ENCODE peak calls at places on chromosomes 3 and 15, in five cellular contexts. One of them, this sample, is unnamed. For H3K36me3, the result is how much of the 10 kb centered on the place peaks cover.

GRCh38 chr15:65331811-65332210 is 27.3 kb downstream of the RNU5B-1 start:
- DNase-seq in HepG2: no peak
- DNase-seq in esophagus muscularis mucosa: no peak
- DNase-seq in esophagus squamous epithelium: no peak
- DNase-seq in aorta: no peak
- DNase-seq in this sample: no peak

GRCh38 chr3:16412192-16412808 is 101.2 kb downstream of the RFTN1 start:
- DNase-seq in HepG2: no peak
- DNase-seq in esophagus squamous epithelium: no peak
- DNase-seq in esophagus muscularis mucosa: no peak
- DNase-seq in aorta: no peak
- DNase-seq in this sample: no peak

GRCh38 chr3:178097576-178097975 is 438.7 kb upstream of the KCNMB2 start:
- DNase-seq in aorta: no peak
- DNase-seq in HepG2: no peak
- DNase-seq in esophagus muscularis mucosa: no peak
- DNase-seq in esophagus squamous epithelium: no peak
- DNase-seq in this sample: peak

GRCh38 chr15:81309647-81310460 is 14.1 kb downstream of the STARD5 start:
- DNase-seq in aorta: no peak
- DNase-seq in esophagus muscularis mucosa: no peak
- DNase-seq in HepG2: no peak
- DNase-seq in esophagus squamous epithelium: no peak
- DNase-seq in this sample: no peak

GRCh38 chr3:45807645-45808540 is 11.6 kb upstream of the SLC6A20 start:
- DNase-seq in HepG2: no peak
- DNase-seq in esophagus squamous epithelium: no peak
- DNase-seq in aorta: no peak
- DNase-seq in esophagus muscularis mucosa: peak
- DNase-seq in this sample: no peak

GRCh38 chr15:33963831-33964664 is 4.2 kb upstream of the CHRM5 start:
- DNase-seq in esophagus muscularis mucosa: no peak
- DNase-seq in aorta: no peak
- DNase-seq in HepG2: peak
- DNase-seq in esophagus squamous epithelium: no peak
- DNase-seq in this sample: no peak

GRCh38 chr3:25620508-25620907 is 44.2 kb downstream of the TOP2B start:
- DNase-seq in esophagus muscularis mucosa: no peak
- DNase-seq in HepG2: no peak
- DNase-seq in aorta: no peak
- DNase-seq in esophagus squamous epithelium: no peak
- DNase-seq in this sample: no peak

GRCh38 chr3:108493862-108494261 is 16.5 kb downstream of the MYH15 start:
- DNase-seq in aorta: no peak
- DNase-seq in esophagus muscularis mucosa: no peak
- DNase-seq in HepG2: no peak
- DNase-seq in esophagus squamous epithelium: no peak
- DNase-seq in this sample: no peak

GRCh38 chr15:27045796-27046195 is 74.8 kb downstream of the GABRG3 start:
- DNase-seq in esophagus squamous epithelium: no peak
- DNase-seq in aorta: no peak
- DNase-seq in esophagus muscularis mucosa: no peak
- DNase-seq in HepG2: no peak
- DNase-seq in this sample: no peak

GRCh38 chr15:63708141-63708772 is 111.1 kb downstream of the FBXL22 start:
- DNase-seq in HepG2: no peak
- DNase-seq in aorta: no peak
- DNase-seq in esophagus muscularis mucosa: no peak
- DNase-seq in esophagus squamous epithelium: no peak
- DNase-seq in this sample: peak

GRCh38 chr3:11305509-11305908 is 33.3 kb downstream of the ATG7 start:
- DNase-seq in esophagus squamous epithelium: no peak
- DNase-seq in esophagus muscularis mucosa: no peak
- DNase-seq in aorta: no peak
- DNase-seq in HepG2: no peak
- DNase-seq in this sample: no peak

GRCh38 chr3:79767194-79767952 is 425 bp downstream of the ROBO1 start:
- DNase-seq in aorta: no peak
- DNase-seq in HepG2: no peak
- DNase-seq in esophagus muscularis mucosa: no peak
- DNase-seq in esophagus squamous epithelium: no peak
- DNase-seq in this sample: peak

GRCh38 chr3:197309528-197310361 is 11.3 kb upstream of the DLG1 start:
- DNase-seq in esophagus muscularis mucosa: peak
- DNase-seq in aorta: no peak
- DNase-seq in esophagus squamous epithelium: no peak
- DNase-seq in HepG2: no peak
- DNase-seq in this sample: peak

GRCh38 chr3:177382944-177383343 is 185.7 kb upstream of the TBL1XR1 start:
- DNase-seq in esophagus squamous epithelium: no peak
- DNase-seq in aorta: no peak
- DNase-seq in HepG2: no peak
- DNase-seq in esophagus muscularis mucosa: no peak
- DNase-seq in this sample: no peak

GRCh38 chr3:156615592-156616173 is 58.7 kb upstream of the TIPARP start:
- DNase-seq in esophagus muscularis mucosa: no peak
- DNase-seq in HepG2: no peak
- DNase-seq in aorta: no peak
- DNase-seq in esophagus squamous epithelium: no peak
- DNase-seq in this sample: peak

GRCh38 chr3:48407542-48408099 is 22.3 kb downstream of the PLXNB1 start:
- DNase-seq in aorta: peak
- DNase-seq in esophagus squamous epithelium: no peak
- DNase-seq in esophagus muscularis mucosa: no peak
- DNase-seq in HepG2: no peak
- DNase-seq in this sample: no peak

GRCh38 chr3:32640939-32641725 is 43.9 kb upstream of the CNOT10 start:
- DNase-seq in HepG2: no peak
- DNase-seq in esophagus squamous epithelium: no peak
- DNase-seq in esophagus muscularis mucosa: peak
- DNase-seq in aorta: no peak
- DNase-seq in this sample: no peak

GRCh38 chr3:150370982-150371381 is 37.1 kb upstream of the TSC22D2 start:
- DNase-seq in aorta: no peak
- DNase-seq in esophagus squamous epithelium: no peak
- DNase-seq in esophagus muscularis mucosa: no peak
- DNase-seq in HepG2: no peak
- DNase-seq in this sample: no peak

GRCh38 chr15:84586641-84587160 is 14.1 kb upstream of the ZSCAN2 start:
- DNase-seq in aorta: no peak
- DNase-seq in esophagus muscularis mucosa: no peak
- DNase-seq in HepG2: no peak
- DNase-seq in esophagus squamous epithelium: no peak
- DNase-seq in this sample: no peak

GRCh38 chr15:55218068-55218467 is 21.3 kb upstream of the RSL24D1 start:
- DNase-seq in esophagus squamous epithelium: no peak
- DNase-seq in aorta: no peak
- DNase-seq in HepG2: no peak
- DNase-seq in esophagus muscularis mucosa: no peak
- DNase-seq in this sample: no peak

GRCh38 chr3:8629151-8630021 is 15.2 kb downstream of the SSUH2 start:
- DNase-seq in esophagus muscularis mucosa: no peak
- DNase-seq in esophagus squamous epithelium: no peak
- DNase-seq in HepG2: no peak
- DNase-seq in aorta: peak
- DNase-seq in this sample: peak

GRCh38 chr3:80158332-80158731 is 390.5 kb upstream of the ROBO1 start:
- DNase-seq in aorta: no peak
- DNase-seq in esophagus muscularis mucosa: no peak
- DNase-seq in esophagus squamous epithelium: no peak
- DNase-seq in HepG2: no peak
- DNase-seq in this sample: no peak

GRCh38 chr3:189262746-189263145 is 91.0 kb downstream of the TPRG1 start:
- DNase-seq in esophagus muscularis mucosa: no peak
- DNase-seq in aorta: no peak
- DNase-seq in HepG2: no peak
- DNase-seq in esophagus squamous epithelium: no peak
- DNase-seq in this sample: no peak

GRCh38 chr3:114308830-114309229 is 15.0 kb downstream of the TIGIT start:
- DNase-seq in esophagus squamous epithelium: no peak
- DNase-seq in esophagus muscularis mucosa: no peak
- DNase-seq in aorta: no peak
- DNase-seq in HepG2: no peak
- DNase-seq in this sample: no peak

GRCh38 chr15:77659350-77660321 is 26.9 kb upstream of the LINGO1 start:
- DNase-seq in HepG2: peak
- DNase-seq in esophagus squamous epithelium: no peak
- DNase-seq in aorta: no peak
- DNase-seq in esophagus muscularis mucosa: no peak
- DNase-seq in this sample: peak

GRCh38 chr3:6578526-6578925 is 282.4 kb upstream of the GRM7 start:
- DNase-seq in aorta: no peak
- DNase-seq in HepG2: no peak
- DNase-seq in esophagus muscularis mucosa: no peak
- DNase-seq in esophagus squamous epithelium: no peak
- DNase-seq in this sample: no peak

GRCh38 chr3:38655708-38656300 is 6.3 kb upstream of the SCN5A start:
- DNase-seq in aorta: no peak
- DNase-seq in esophagus squamous epithelium: no peak
- DNase-seq in esophagus muscularis mucosa: peak
- DNase-seq in HepG2: peak
- DNase-seq in this sample: peak

GRCh38 chr15:30923429-30923828 is 19.7 kb downstream of the FAN1 start:
- DNase-seq in esophagus muscularis mucosa: no peak
- DNase-seq in HepG2: no peak
- DNase-seq in esophagus squamous epithelium: no peak
- DNase-seq in aorta: no peak
- DNase-seq in this sample: no peak

GRCh38 chr3:37494206-37494605 is 319.8 kb upstream of the LRRFIP2 start:
- DNase-seq in aorta: no peak
- DNase-seq in HepG2: no peak
- DNase-seq in esophagus squamous epithelium: no peak
- DNase-seq in esophagus muscularis mucosa: no peak
- DNase-seq in this sample: no peak
- H3K27ac ChIP-seq in aorta: peak
- H3K27ac ChIP-seq in HepG2: no peak
- H3K27ac ChIP-seq in esophagus squamous epithelium: peak
- H3K27ac ChIP-seq in esophagus muscularis mucosa: peak
- H3K27ac ChIP-seq in this sample: no peak

GRCh38 chr15:67074886-67075229 is 9.5 kb downstream of the SMAD3 start:
- DNase-seq in esophagus muscularis mucosa: no peak
- DNase-seq in esophagus squamous epithelium: no peak
- DNase-seq in aorta: no peak
- DNase-seq in HepG2: no peak
- DNase-seq in this sample: no peak
- H3K36me3 ChIP-seq in esophagus muscularis mucosa: under half
- H3K36me3 ChIP-seq in esophagus squamous epithelium: under half
- H3K36me3 ChIP-seq in aorta: under half
- H3K36me3 ChIP-seq in HepG2: under half
- H3K36me3 ChIP-seq in this sample: half or more

DNA sequence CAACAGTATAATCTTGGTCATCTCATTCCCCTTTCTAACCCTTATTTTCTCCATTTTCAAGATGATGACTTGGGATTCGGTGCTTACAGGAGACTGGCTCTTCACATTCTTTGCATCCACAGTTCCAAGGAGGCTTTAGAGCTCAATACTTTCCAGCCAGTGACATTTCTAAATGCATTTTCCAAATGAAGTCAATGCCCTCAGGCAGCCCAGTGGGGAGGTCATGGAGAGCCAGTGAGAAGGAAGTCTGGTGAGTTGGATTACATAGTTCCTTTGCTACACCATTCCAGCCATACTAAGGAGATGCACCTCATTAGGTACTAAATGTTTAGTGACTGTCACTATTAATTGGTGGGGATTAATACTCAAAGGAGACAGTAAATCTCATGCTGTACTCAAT is 248.1 kb downstream of the LRRN1 start:
- DNase-seq in aorta: no peak
- DNase-seq in HepG2: no peak
- DNase-seq in esophagus muscularis mucosa: no peak
- DNase-seq in esophagus squamous epithelium: no peak
- DNase-seq in this sample: no peak
- H3K27ac ChIP-seq in aorta: no peak
- H3K27ac ChIP-seq in HepG2: no peak
- H3K27ac ChIP-seq in esophagus muscularis mucosa: no peak
- H3K27ac ChIP-seq in esophagus squamous epithelium: no peak
- H3K27ac ChIP-seq in this sample: no peak

GRCh38 chr3:132519914-132520313 is 77.2 kb upstream of the ACKR4 start:
- DNase-seq in esophagus muscularis mucosa: no peak
- DNase-seq in HepG2: no peak
- DNase-seq in aorta: no peak
- DNase-seq in esophagus squamous epithelium: no peak
- DNase-seq in this sample: no peak
- H3K36me3 ChIP-seq in esophagus muscularis mucosa: half or more
- H3K36me3 ChIP-seq in HepG2: under half
- H3K36me3 ChIP-seq in aorta: under half
- H3K36me3 ChIP-seq in esophagus squamous epithelium: under half
- H3K36me3 ChIP-seq in this sample: under half

GRCh38 chr3:4825572-4826236 is 153.5 kb upstream of the BHLHE40 start:
- DNase-seq in esophagus muscularis mucosa: no peak
- DNase-seq in esophagus squamous epithelium: no peak
- DNase-seq in aorta: no peak
- DNase-seq in HepG2: peak
- DNase-seq in this sample: no peak
- H3K27ac ChIP-seq in esophagus muscularis mucosa: peak
- H3K27ac ChIP-seq in esophagus squamous epithelium: peak
- H3K27ac ChIP-seq in aorta: peak
- H3K27ac ChIP-seq in HepG2: no peak
- H3K27ac ChIP-seq in this sample: no peak

DNA sequence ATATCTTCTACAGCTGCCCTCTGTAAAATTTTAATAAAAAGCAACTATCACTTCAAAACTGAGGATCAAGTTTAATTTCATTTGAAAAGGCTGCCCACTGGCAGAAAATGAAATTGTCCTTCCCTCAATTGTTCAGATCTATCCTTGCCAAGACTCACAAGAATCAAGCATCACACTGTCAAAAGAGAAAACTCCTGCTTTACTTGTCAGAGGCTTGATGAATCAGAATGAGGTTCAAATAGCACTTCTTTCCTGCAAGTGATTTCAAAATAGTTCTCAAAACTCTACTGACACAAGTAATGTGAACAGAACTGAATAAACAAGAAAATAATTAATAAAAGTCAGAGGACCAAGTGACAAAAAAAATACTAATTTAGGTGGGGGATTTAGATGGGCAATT is 70.6 kb downstream of the GOLIM4 start:
- DNase-seq in aorta: no peak
- DNase-seq in esophagus squamous epithelium: no peak
- DNase-seq in HepG2: no peak
- DNase-seq in esophagus muscularis mucosa: no peak
- DNase-seq in this sample: no peak
- H3K36me3 ChIP-seq in aorta: under half
- H3K36me3 ChIP-seq in esophagus squamous epithelium: under half
- H3K36me3 ChIP-seq in HepG2: under half
- H3K36me3 ChIP-seq in esophagus muscularis mucosa: under half
- H3K36me3 ChIP-seq in this sample: under half

This sample was measured in brain microvascular endothelial cell.